ENCODE peak calls at places on chromosomes 12 and 14, in four cellular contexts. B is heart left ventricle, N is bronchial epithelial cell, C is Caki2. F is an unnamed sample.
A peak's percentile ranks its signal among the peaks of the same experiment; 100 is the strongest.

GRCh38 chr12:32920506-32921085 is 24.0 kb upstream of the PKP2 start:
- DNase-seq in B (no peak), N (peak; percentile 87), C (peak; percentile 67), F (no peak)

GRCh38 chr12:57456145-57456700 is 1.1 kb downstream of the INHBE start:
- DNase-seq in B (no peak), N (peak; percentile 41), C (peak; percentile 51), F (no peak)

GRCh38 chr12:12007001-12007712 is 63.6 kb upstream of the BCL2L14 start:
- DNase-seq in B (no peak), C (no peak), N (no peak), F (no peak)

GRCh38 chr14:105168496-105168978 is at the start of gene JAG2:
- DNase-seq in C (no peak), B (peak; percentile 72), N (peak; percentile 55), F (peak; percentile 72)

GRCh38 chr14:33432407-33433023 is 493.8 kb downstream of the NPAS3 start:
- DNase-seq in N (peak; percentile 37), B (no peak), C (no peak), F (no peak)

GRCh38 chr12:21941522-21942376 is 523 bp upstream of the ABCC9 start:
- DNase-seq in N (peak; percentile 21), C (no peak), B (peak; percentile 86), F (peak; percentile 70)

GRCh38 chr12:109612975-109613502 is 39.4 kb downstream of the MVK start:
- DNase-seq in C (no peak), B (no peak), N (peak; percentile 21), F (no peak)

GRCh38 chr12:5746020-5746419 is 199.0 kb downstream of the ANO2 start:
- DNase-seq in B (no peak), C (peak; percentile 8), N (no peak), F (no peak)

GRCh38 chr12:53190108-53190729 is 9.5 kb upstream of the CSAD start:
- DNase-seq in N (peak; percentile 51), B (peak; percentile 66), C (peak; percentile 41), F (peak; percentile 61)

GRCh38 chr12:131147293-131147692 is 193.6 kb downstream of the ADGRD1 start:
- DNase-seq in B (no peak), N (no peak), C (no peak), F (no peak)

GRCh38 chr14:44428239-44428924 is 78.7 kb downstream of the FSCB start:
- DNase-seq in C (no peak), N (no peak), B (no peak), F (no peak)

GRCh38 chr14:64594438-64594837 is 44.7 kb downstream of the PPP1R36 start:
- DNase-seq in N (no peak), C (no peak), B (no peak), F (no peak)

GRCh38 chr12:69688496-69689427 is 10.3 kb downstream of the BEST3 start:
- DNase-seq in B (peak; percentile 88), C (peak; percentile 86), N (peak; percentile 94), F (peak; percentile 57)

GRCh38 chr12:53498235-53498630 is 1.0 kb downstream of the MAP3K12 start:
- DNase-seq in C (no peak), B (no peak), N (no peak), F (no peak)

GRCh38 chr12:108612788-108613282 is 15.0 kb upstream of the TMEM119 start:
- DNase-seq in B (no peak), N (no peak), C (peak; percentile 51), F (no peak)

GRCh38 chr12:1929985-1930815 is 11.7 kb upstream of the CACNA2D4 start:
- DNase-seq in C (no peak), B (no peak), N (no peak), F (no peak)

GRCh38 chr14:81303258-81303935 is 82.6 kb upstream of the GTF2A1 start:
- DNase-seq in B (peak; percentile 32), C (peak; percentile 88), N (peak; percentile 84), F (peak; percentile 6)

GRCh38 chr12:132067182-132067581 is 76.9 kb downstream of the DDX51 start:
- DNase-seq in N (no peak), B (no peak), C (no peak), F (no peak)

GRCh38 chr12:124294686-124295315 is at the start of gene RFLNA:
- DNase-seq in C (no peak), N (no peak), B (no peak), F (no peak)

GRCh38 chr14:105051182-105052109 is 13.8 kb downstream of the GPR132 start:
- DNase-seq in N (no peak), B (no peak), C (no peak), F (no peak)

GRCh38 chr14:61563880-61564622 is 131.3 kb upstream of the HIF1A start:
- DNase-seq in B (no peak), C (no peak), N (no peak), F (no peak)

GRCh38 chr12:101459642-101460346 is 15.3 kb upstream of the SPIC start:
- DNase-seq in C (peak; percentile 4), N (peak; percentile 85), B (no peak), F (no peak)

GRCh38 chr12:84772281-84772680 is 140.3 kb downstream of the SLC6A15 start:
- DNase-seq in B (no peak), C (no peak), N (peak; percentile 21), F (no peak)